ENCODE peak calls at places on chromosomes 11 and 22, in eight cellular contexts. X is body of pancreas, C is heart left ventricle, O is vagina, A is stomach, N is HCT116, G is esophagus squamous epithelium, F is endothelial cell of umbilical vein. R is an unnamed sample.

GRCh38 chr11:117185739-117186430 is 7.3 kb downstream of the SIDT2 start:
- DNase-seq in F (no peak), O (no peak), C (no peak), G (no peak), X (peak; percentile 4), A (peak; percentile 14), N (no peak), R (peak; percentile 9)

GRCh38 chr11:123829745-123830144 is 23.6 kb upstream of the OR6M1 start:
- DNase-seq in F (no peak), C (no peak), O (no peak), G (no peak), X (no peak), A (no peak), N (no peak), R (no peak)

GRCh38 chr11:65260302-65260701 is 1.5 kb upstream of the POLA2 start:
- DNase-seq in G (no peak), X (no peak), O (no peak), A (no peak), F (no peak), C (no peak), N (no peak), R (no peak)

GRCh38 chr22:49641770-49642313 is 185.8 kb downstream of the BRD1 start:
- DNase-seq in C (no peak), X (peak; percentile 89), A (no peak), N (no peak), F (no peak), O (no peak), G (no peak), R (no peak)

GRCh38 chr11:23554002-23554401 is 693.7 kb upstream of the CCDC179 start:
- DNase-seq in O (no peak), C (no peak), N (no peak), A (no peak), F (no peak), G (no peak), X (peak; percentile 6), R (no peak)

GRCh38 chr11:65468874-65469333 is 29.9 kb upstream of the MALAT1 start:
- DNase-seq in C (peak; percentile 69), A (peak; percentile 93), X (peak; percentile 95), N (peak; percentile 81), G (no peak), O (no peak), F (peak; percentile 60), R (no peak)

GRCh38 chr11:130798280-130798679 is 118.0 kb downstream of the SNX19 start:
- DNase-seq in O (no peak), C (no peak), F (no peak), N (no peak), X (no peak), A (no peak), G (no peak), R (no peak)

GRCh38 chr11:65437436-65438227 is 15.0 kb downstream of the NEAT1 start:
- DNase-seq in N (no peak), C (peak; percentile 20), G (no peak), F (peak; percentile 38), O (no peak), X (no peak), A (peak; percentile 26), R (no peak)

GRCh38 chr11:66082936-66083698 is 13.0 kb downstream of the PACS1 start:
- DNase-seq in N (no peak), F (peak; percentile 81), G (no peak), C (no peak), O (no peak), A (no peak), X (peak; percentile 59), R (no peak)

GRCh38 chr11:35878736-35879135 is 65.1 kb upstream of the LDLRAD3 start:
- DNase-seq in F (no peak), X (no peak), G (no peak), C (no peak), N (no peak), O (no peak), A (no peak), R (no peak)

GRCh38 chr11:86608251-86608799 is 64.1 kb downstream of the ME3 start:
- DNase-seq in A (peak; percentile 73), X (peak; percentile 74), N (peak; percentile 67), G (no peak), F (peak; percentile 91), C (peak; percentile 70), O (no peak), R (peak; percentile 83)

GRCh38 chr11:78414321-78415051 is 3.1 kb downstream of the GAB2 start:
- DNase-seq in F (peak; percentile 23), X (no peak), G (no peak), O (no peak), C (no peak), N (no peak), A (no peak), R (no peak)

GRCh38 chr11:72003776-72004171 is 5.1 kb downstream of the IL18BP start:
- DNase-seq in F (no peak), O (no peak), A (no peak), N (no peak), G (no peak), X (no peak), C (no peak), R (no peak)
- TF ChIP-seq POLR2A in F (no peak), O (no peak), A (no peak), N (no peak), G (no peak), X (no peak), C (no peak), R (no peak)

GRCh38 chr22:19972652-19973550 is 31.3 kb upstream of the TXNRD2 start:
- DNase-seq in X (no peak), O (no peak), A (no peak), C (no peak), N (no peak), F (no peak), G (no peak), R (no peak)

GRCh38 chr22:19973551-19974183 is 32.0 kb upstream of the TXNRD2 start:
- DNase-seq in G (no peak), X (no peak), N (no peak), C (no peak), A (no peak), F (no peak), O (no peak), R (no peak)

GRCh38 chr22:19970479-19971275 is 29.1 kb upstream of the TXNRD2 start:
- DNase-seq in C (peak; percentile 62), A (peak; percentile 74), G (no peak), X (peak; percentile 75), N (no peak), O (no peak), F (peak; percentile 56), R (peak; percentile 68)

GRCh38 chr22:19971276-19972124 is 29.9 kb upstream of the TXNRD2 start:
- DNase-seq in N (no peak), F (no peak), O (no peak), X (no peak), G (no peak), C (no peak), A (peak; percentile 40), R (no peak)

GRCh38 chr22:19972251-19972650 is 30.6 kb upstream of the TXNRD2 start:
- DNase-seq in O (no peak), X (no peak), F (no peak), N (no peak), C (no peak), A (no peak), G (no peak), R (no peak)
- H3K27ac ChIP-seq in O (no peak overlapping the region), X (no peak overlapping the region), F (no peak overlapping the region), N (no peak overlapping the region), C (no peak overlapping the region), A (no peak overlapping the region), G (no peak overlapping the region), R (no peak overlapping the region)

GRCh38 chr11:17894929-17895658 is 117.8 kb downstream of the SERGEF start:
- DNase-seq in F (no peak), C (peak; percentile 51), N (no peak), A (no peak), G (no peak), O (no peak), X (no peak), R (no peak)

GRCh38 chr11:17887779-17888178 is 125.1 kb downstream of the SERGEF start:
- DNase-seq in O (no peak), X (no peak), C (no peak), N (no peak), G (no peak), F (no peak), A (no peak), R (no peak)

GRCh38 chr11:17892409-17892808 is 120.4 kb downstream of the SERGEF start:
- DNase-seq in O (no peak), F (no peak), C (no peak), N (no peak), X (no peak), A (no peak), G (no peak), R (no peak)

DNA sequence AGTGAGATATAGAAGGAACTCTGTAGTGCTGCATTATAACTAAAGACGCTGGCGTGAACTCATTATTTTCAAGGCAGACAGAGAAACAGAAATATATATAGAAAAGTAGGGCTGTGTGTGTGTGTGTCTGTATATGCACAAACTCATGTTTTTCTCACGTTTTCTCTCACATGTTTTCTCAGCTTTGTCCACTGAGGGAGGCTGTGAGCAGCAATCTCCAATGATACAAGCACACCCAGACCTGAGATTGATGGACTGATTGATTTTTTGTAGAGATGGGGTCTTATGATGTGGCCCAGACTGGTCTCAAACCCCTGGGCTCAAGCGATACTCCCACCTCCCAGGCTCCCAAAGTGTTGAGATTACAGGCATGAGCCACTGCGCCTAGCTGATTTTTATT is 122.5 kb downstream of the SERGEF start:
- DNase-seq in N (no peak), C (no peak), X (no peak), F (no peak), O (no peak), A (no peak), G (no peak), R (no peak)
- TF ChIP-seq CTCF in N (peak; percentile 31), C (no peak), X (no peak), F (peak; percentile 17), O (no peak), A (no peak), G (no peak), R (no peak)

GRCh38 chr11:83951521-83951920 is 665.4 kb upstream of the CCDC90B start:
- DNase-seq in C (no peak), F (no peak), X (no peak), A (no peak), G (no peak), O (no peak), N (no peak), R (no peak)

GRCh38 chr11:83956119-83956697 is 670.0 kb upstream of the CCDC90B start:
- DNase-seq in A (no peak), O (no peak), C (peak; percentile 10), G (no peak), F (no peak), N (no peak), X (no peak), R (no peak)

DNA sequence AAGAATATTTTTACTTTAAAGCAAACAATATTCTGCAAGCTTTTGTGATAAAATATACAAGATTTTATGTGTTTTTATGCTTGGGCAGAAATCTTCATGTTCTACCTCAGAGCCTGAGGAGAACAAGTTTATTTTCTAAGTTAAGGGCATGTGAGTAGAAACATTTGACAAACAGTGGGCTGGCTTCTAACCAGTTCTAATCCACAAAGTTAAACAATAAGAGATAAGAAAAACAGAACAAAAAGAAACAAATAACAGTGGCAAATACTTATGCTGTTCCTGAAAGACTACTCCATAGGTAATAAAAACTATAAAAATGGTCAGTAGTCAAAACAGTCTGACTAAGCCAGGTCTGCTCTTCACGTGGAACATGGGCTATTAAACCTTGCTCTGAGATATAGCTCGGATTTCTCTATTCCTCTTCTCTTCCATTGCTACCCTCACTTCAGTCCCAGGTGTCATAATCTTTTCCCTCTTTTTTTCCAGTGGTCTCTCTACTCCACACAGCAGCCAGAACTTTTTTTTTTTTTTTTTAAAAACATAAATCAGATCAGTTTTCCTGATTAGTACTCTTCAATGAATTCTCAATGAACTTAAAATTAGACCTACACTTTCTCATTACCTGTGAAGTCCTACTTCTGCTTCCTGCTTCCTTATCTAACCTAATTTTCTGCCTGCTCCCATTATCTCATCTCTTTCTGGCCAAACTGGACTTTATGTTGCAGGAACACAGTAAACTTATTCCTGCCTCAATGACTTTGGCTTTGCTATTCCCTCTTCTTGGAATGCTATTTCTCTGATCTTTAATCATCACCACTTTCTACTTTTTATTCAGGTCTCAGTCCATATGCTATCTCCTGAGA is 671.1 kb upstream of the CCDC90B start:
- DNase-seq in C (no peak), A (no peak), X (no peak), N (no peak), G (no peak), F (no peak), O (no peak), R (no peak)
- TF ChIP-seq POLR2A in C (no peak), A (no peak), X (no peak), N (no peak), G (no peak), F (no peak), O (no peak), R (no peak)